ENCODE peak calls at places on chromosomes 7 and 10, in five cellular contexts. One of them, this sample, is unnamed.

GRCh38 chr10:133219782-133220181 is 10.2 kb upstream of the UTF1 start:
- DNase-seq in HEK293T: no peak
- DNase-seq in mucosa of gallbladder: no peak
- DNase-seq in NCI-H774: no peak
- DNase-seq in occipital lobe: no peak
- DNase-seq in this sample: no peak

GRCh38 chr10:45023426-45023825 is 22.7 kb downstream of the ZNF22 start:
- DNase-seq in mucosa of gallbladder: no peak
- DNase-seq in NCI-H774: no peak
- DNase-seq in HEK293T: no peak
- DNase-seq in occipital lobe: no peak
- DNase-seq in this sample: no peak

GRCh38 chr10:130740166-130740565 is 571.4 kb downstream of the TCERG1L start:
- DNase-seq in mucosa of gallbladder: no peak
- DNase-seq in HEK293T: no peak
- DNase-seq in occipital lobe: no peak
- DNase-seq in NCI-H774: no peak
- DNase-seq in this sample: no peak

GRCh38 chr10:43851030-43851429 is 202.3 kb upstream of the ZNF32 start:
- DNase-seq in NCI-H774: no peak
- DNase-seq in HEK293T: no peak
- DNase-seq in occipital lobe: no peak
- DNase-seq in mucosa of gallbladder: peak
- DNase-seq in this sample: no peak

GRCh38 chr10:126387931-126388911 is at the start of gene ADAM12:
- DNase-seq in mucosa of gallbladder: no peak
- DNase-seq in occipital lobe: no peak
- DNase-seq in NCI-H774: no peak
- DNase-seq in HEK293T: no peak
- DNase-seq in this sample: peak

GRCh38 chr10:72088879-72089585 is 681 bp upstream of the SPOCK2 start:
- DNase-seq in mucosa of gallbladder: no peak
- DNase-seq in HEK293T: no peak
- DNase-seq in NCI-H774: no peak
- DNase-seq in occipital lobe: peak
- DNase-seq in this sample: no peak

GRCh38 chr7:128030999-128031681 is at the start of gene LRRC4:
- DNase-seq in mucosa of gallbladder: no peak
- DNase-seq in HEK293T: peak
- DNase-seq in NCI-H774: no peak
- DNase-seq in occipital lobe: no peak
- DNase-seq in this sample: no peak

GRCh38 chr7:33040803-33041516 is 21.6 kb downstream of the NT5C3A start:
- DNase-seq in NCI-H774: no peak
- DNase-seq in occipital lobe: no peak
- DNase-seq in mucosa of gallbladder: peak
- DNase-seq in HEK293T: peak
- DNase-seq in this sample: no peak

GRCh38 chr7:145978769-145979168 is 137.8 kb upstream of the CNTNAP2 start:
- DNase-seq in occipital lobe: no peak
- DNase-seq in HEK293T: no peak
- DNase-seq in mucosa of gallbladder: no peak
- DNase-seq in NCI-H774: peak
- DNase-seq in this sample: no peak

GRCh38 chr10:99435986-99436633 is 5.7 kb upstream of the GOT1 start:
- DNase-seq in occipital lobe: no peak
- DNase-seq in HEK293T: no peak
- DNase-seq in mucosa of gallbladder: no peak
- DNase-seq in NCI-H774: no peak
- DNase-seq in this sample: peak

GRCh38 chr10:102119417-102120141 is 589 bp downstream of the LDB1 start:
- DNase-seq in mucosa of gallbladder: peak
- DNase-seq in NCI-H774: no peak
- DNase-seq in HEK293T: peak
- DNase-seq in occipital lobe: peak
- DNase-seq in this sample: peak

GRCh38 chr10:121696854-121697253 is 98.6 kb upstream of the FGFR2 start:
- DNase-seq in NCI-H774: no peak
- DNase-seq in occipital lobe: no peak
- DNase-seq in HEK293T: peak
- DNase-seq in mucosa of gallbladder: peak
- DNase-seq in this sample: no peak

GRCh38 chr10:35635576-35635975 is 6.5 kb downstream of the FZD8 start:
- DNase-seq in NCI-H774: peak
- DNase-seq in mucosa of gallbladder: peak
- DNase-seq in HEK293T: peak
- DNase-seq in occipital lobe: peak
- DNase-seq in this sample: peak